ENCODE peak calls at places on chromosomes 12 and 14, in nine cellular contexts. V is choroid plexus epithelial cell; Z is left ventricle myocardium superior; R is ovary; A is stimulated activated CD8-positive, alpha-beta memory T cell treated with anti-CD3 and anti-CD28 coated beads, Interleukin-7, amount 100 ng/mL, for 48 hours; C is brain microvascular endothelial cell; I is IMR-90; K is HT1080; N is WERI-Rb-1. H is an unnamed sample.
A peak's percentile ranks its signal among the peaks of the same experiment; 100 is the strongest.

GRCh38 chr14:104694475-104694950 is 5.1 kb downstream of the INF2 start:
- DNase-seq in V (no peak), Z (peak; percentile 39), R (no peak), A (no peak), C (no peak), I (no peak), K (no peak), N (no peak), H (no peak)

GRCh38 chr14:99382781-99383456 is 97.7 kb downstream of the SETD3 start:
- DNase-seq in V (peak; percentile 78), Z (no peak), R (no peak), A (no peak), C (peak; percentile 72), I (peak; percentile 77), K (peak; percentile 60), N (no peak), H (no peak)

GRCh38 chr12:49415426-49416040 is 48.3 kb downstream of the SPATS2 start:
- DNase-seq in V (peak; percentile 26), Z (no peak), R (no peak), A (no peak), C (no peak), I (no peak), K (no peak), N (no peak), H (no peak)

GRCh38 chr14:94823556-94824341 is 53.8 kb upstream of the GSC start:
- DNase-seq in V (peak; percentile 6), Z (no peak), R (no peak), A (no peak), C (peak; percentile 7), I (no peak), K (peak; percentile 89), N (no peak), H (no peak)

GRCh38 chr12:53696285-53696654 is 20.4 kb upstream of the ATP5MC2 start:
- DNase-seq in V (peak; percentile 96), Z (no peak), R (no peak), A (no peak), C (peak; percentile 90), I (peak; percentile 85), K (peak; percentile 72), N (peak; percentile 88), H (peak; percentile 57)

GRCh38 chr12:54588110-54588831 is at the start of gene PPP1R1A:
- DNase-seq in V (no peak), Z (peak; percentile 69), R (peak; percentile 32), A (no peak), C (no peak), I (no peak), K (no peak), N (peak; percentile 26), H (no peak)

GRCh38 chr14:71049435-71050147 is 142.3 kb downstream of the PCNX1 start:
- DNase-seq in V (peak; percentile 56), Z (no peak), R (no peak), A (no peak), C (no peak), I (peak; percentile 79), K (no peak), N (no peak), H (no peak)

GRCh38 chr12:22042981-22043669 is 2.9 kb upstream of the CMAS start:
- DNase-seq in V (peak; percentile 66), Z (no peak), R (no peak), A (peak; percentile 5), C (peak; percentile 20), I (peak; percentile 85), K (peak; percentile 83), N (no peak), H (no peak)

GRCh38 chr14:104355949-104356737 is 217.8 kb downstream of the KIF26A start:
- DNase-seq in V (no peak), Z (peak; percentile 25), R (no peak), A (no peak), C (no peak), I (no peak), K (no peak), N (peak; percentile 27), H (peak; percentile 30)

GRCh38 chr12:14207946-14208612 is 157.4 kb upstream of the ATF7IP start:
- DNase-seq in V (no peak), Z (no peak), R (no peak), A (no peak), C (no peak), I (no peak), K (no peak), N (no peak), H (no peak)

GRCh38 chr14:56339855-56340701 is 221.9 kb downstream of the PELI2 start:
- DNase-seq in V (peak; percentile 97), Z (peak; percentile 84), R (peak; percentile 70), A (peak; percentile 34), C (peak; percentile 90), I (peak; percentile 98), K (peak; percentile 87), N (peak; percentile 72), H (peak; percentile 75)

GRCh38 chr12:23950775-23951391 is 1.4 kb upstream of the SOX5 start:
- DNase-seq in V (peak; percentile 16), Z (peak; percentile 33), R (peak; percentile 27), A (no peak), C (peak; percentile 21), I (peak; percentile 17), K (no peak), N (peak; percentile 29), H (no peak)

GRCh38 chr14:55309761-55310365 is 38.6 kb downstream of the FBXO34 start:
- DNase-seq in V (no peak), Z (no peak), R (no peak), A (no peak), C (no peak), I (no peak), K (no peak), N (no peak), H (no peak)

GRCh38 chr12:133233006-133233405 is 2.7 kb downstream of the ANHX start:
- DNase-seq in V (no peak), Z (no peak), R (no peak), A (no peak), C (no peak), I (no peak), K (no peak), N (no peak), H (no peak)

H was measured in lower lobe of right lung.